ENCODE peak calls at places on chromosome 2, in nine cellular contexts. D is SK-N-SH, O is GM23338, H is keratinocyte, B is thoracic aorta, N is OCI-LY7, I is A549, W is ovary, A is foreskin fibroblast. Z is an unnamed sample.

GRCh38 chr2:166375736-166376487 is at the start of gene SCN9A:
- DNase-seq in O (peak; percentile 94), D (peak; percentile 93), H (no peak), W (peak; percentile 57), B (peak; percentile 2), N (no peak), I (peak; percentile 92), A (peak; percentile 72), Z (peak; percentile 91)

GRCh38 chr2:88865801-88866353 is 174.4 kb downstream of the RPIA start:
- DNase-seq in A (no peak), I (no peak), B (no peak), D (no peak), N (peak; percentile 86), W (no peak), O (no peak), H (no peak), Z (no peak)

GRCh38 chr2:237299897-237300296 is 114.1 kb downstream of the COL6A3 start:
- DNase-seq in A (peak; percentile 95), I (no peak), N (no peak), D (no peak), H (peak; percentile 45), O (no peak), B (no peak), W (no peak), Z (peak; percentile 24)

GRCh38 chr2:200338692-200339091 is 32.2 kb downstream of the SPATS2L start:
- DNase-seq in H (no peak), B (no peak), W (no peak), A (no peak), O (no peak), D (no peak), I (no peak), N (no peak), Z (no peak)

GRCh38 chr2:78979380-78980238 is 45.9 kb upstream of the REG3G start:
- DNase-seq in H (no peak), I (peak; percentile 42), N (peak; percentile 82), W (no peak), O (peak; percentile 82), D (peak; percentile 63), A (no peak), B (no peak), Z (peak; percentile 79)

GRCh38 chr2:144459937-144460336 is 60.0 kb downstream of the ZEB2 start:
- DNase-seq in W (no peak), H (no peak), O (peak; percentile 56), A (peak; percentile 59), N (no peak), B (no peak), D (no peak), I (no peak), Z (no peak)

GRCh38 chr2:20577495-20578235 is 73.2 kb downstream of the HS1BP3 start:
- DNase-seq in I (peak; percentile 41), A (peak; percentile 92), N (no peak), D (no peak), O (no peak), H (peak; percentile 100), W (peak; percentile 31), B (no peak), Z (no peak)

GRCh38 chr2:200454839-200455801 is 54.7 kb downstream of the KCTD18 start:
- DNase-seq in I (peak; percentile 33), H (no peak), D (no peak), A (peak; percentile 53), O (no peak), W (no peak), B (no peak), N (no peak), Z (no peak)

GRCh38 chr2:217929294-217929671 is 73.5 kb downstream of the TNS1 start:
- DNase-seq in D (no peak), O (no peak), B (no peak), I (no peak), H (no peak), A (no peak), N (no peak), W (peak; percentile 44), Z (no peak)

GRCh38 chr2:113370478-113371091 is 66.9 kb upstream of the ZNG1B start:
- DNase-seq in O (peak; percentile 83), W (peak; percentile 59), D (peak; percentile 58), N (peak; percentile 59), A (peak; percentile 67), B (no peak), H (peak; percentile 55), I (peak; percentile 89), Z (peak; percentile 73)

GRCh38 chr2:182717451-182718215 is 1.6 kb downstream of the DNAJC10 start:
- DNase-seq in H (no peak), I (no peak), A (no peak), B (no peak), N (peak; percentile 78), D (no peak), O (no peak), W (no peak), Z (no peak)

GRCh38 chr2:235206980-235207579 is 255.3 kb downstream of the SH3BP4 start:
- DNase-seq in A (no peak), B (no peak), O (no peak), H (no peak), N (peak; percentile 42), I (no peak), D (no peak), W (no peak), Z (no peak)

GRCh38 chr2:80496770-80497169 is 192.2 kb upstream of the LRRTM1 start:
- DNase-seq in B (no peak), O (no peak), D (no peak), N (no peak), H (peak; percentile 30), A (peak; percentile 59), W (no peak), I (no peak), Z (no peak)

GRCh38 chr2:71474744-71475421 is 21.5 kb downstream of the DYSF start:
- DNase-seq in N (no peak), A (no peak), I (no peak), W (no peak), H (no peak), O (no peak), D (no peak), B (no peak), Z (no peak)

GRCh38 chr2:8636691-8637636 is 44.9 kb upstream of the ID2 start:
- DNase-seq in I (no peak), O (peak; percentile 72), D (no peak), N (no peak), A (peak; percentile 21), H (no peak), B (no peak), W (no peak), Z (no peak)

GRCh38 chr2:108579631-108580030 is 45.4 kb downstream of the LIMS1 start:
- DNase-seq in A (peak; percentile 33), O (no peak), N (no peak), H (no peak), I (peak; percentile 34), B (no peak), W (no peak), D (no peak), Z (no peak)

GRCh38 chr2:163698857-163699256 is 37.0 kb downstream of the FIGN start:
- DNase-seq in H (no peak), W (no peak), A (no peak), I (no peak), B (no peak), N (no peak), O (peak; percentile 88), D (no peak), Z (no peak)
- H3K4me3 ChIP-seq in H (no peak overlapping the region), W (no peak overlapping the region), A (no peak overlapping the region), I (no peak overlapping the region), B (peak overlapping the region; percentile 36), N (no peak overlapping the region), O (no peak overlapping the region), D (no peak overlapping the region), Z (no peak overlapping the region)

GRCh38 chr2:19139386-19139785 is 219.0 kb downstream of the OSR1 start:
- DNase-seq in D (no peak), N (no peak), W (no peak), I (no peak), A (no peak), O (no peak), H (no peak), B (no peak), Z (no peak)

GRCh38 chr2:19138264-19138825 is 220.1 kb downstream of the OSR1 start:
- DNase-seq in D (no peak), W (no peak), N (no peak), H (no peak), B (no peak), O (peak; percentile 5), I (peak; percentile 25), A (no peak), Z (no peak)

GRCh38 chr2:19140463-19141208 is 217.8 kb downstream of the OSR1 start:
- DNase-seq in N (no peak), W (no peak), D (no peak), I (peak; percentile 98), H (peak; percentile 33), B (no peak), O (no peak), A (peak; percentile 92), Z (no peak)

GRCh38 chr2:19141234-19142004 is 217.0 kb downstream of the OSR1 start:
- DNase-seq in O (no peak), I (no peak), W (no peak), H (no peak), A (no peak), D (no peak), N (no peak), B (no peak), Z (no peak)

GRCh38 chr2:19137433-19137832 is 221.0 kb downstream of the OSR1 start:
- DNase-seq in N (no peak), B (no peak), D (no peak), O (no peak), A (no peak), I (no peak), H (no peak), W (no peak), Z (no peak)
- TF ChIP-seq CTCF in N (no peak), B (no peak), D (peak; percentile 14), O (no peak), A (no peak), I (no peak), H (no peak), W (no peak), Z (no peak)

DNA sequence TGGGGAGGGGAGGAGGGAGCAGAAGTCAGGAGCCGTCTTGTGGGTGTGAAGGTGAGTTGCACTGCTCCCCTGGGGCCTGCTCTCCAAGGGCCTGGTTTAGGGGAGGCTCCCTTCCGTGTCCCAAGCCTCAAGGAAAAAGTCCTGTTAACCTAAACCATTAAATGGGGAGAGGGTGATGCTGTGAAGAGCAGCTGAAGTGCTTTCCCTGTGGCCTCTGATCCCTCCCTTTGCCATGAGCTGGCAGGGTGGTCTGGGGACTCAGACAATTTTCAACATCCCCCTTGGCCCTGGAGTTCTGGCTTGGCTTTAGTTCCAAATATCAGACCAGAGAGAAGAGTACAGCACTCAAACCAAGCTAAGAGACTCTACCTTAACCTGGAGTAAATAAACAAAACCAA is 692 bp upstream of the POMC start:
- DNase-seq in I (no peak), H (no peak), D (peak; percentile 41), O (no peak), N (no peak), B (no peak), W (no peak), A (no peak), Z (no peak)
- H3K4me3 ChIP-seq in I (no peak overlapping the region), H (peak overlapping the region; percentile 42), D (no peak overlapping the region), O (peak overlapping the region; percentile 75), N (no peak overlapping the region), B (peak overlapping the region; percentile 68), W (no peak overlapping the region), A (no peak overlapping the region), Z (no peak overlapping the region)

GRCh38 chr2:54115284-54116137 is at the start of gene ACYP2:
- DNase-seq in I (peak; percentile 99), D (peak; percentile 96), B (peak; percentile 86), O (peak; percentile 96), A (peak; percentile 91), H (peak; percentile 68), N (peak; percentile 94), W (peak; percentile 96), Z (peak; percentile 99)
- TF ChIP-seq CTCF in I (peak; percentile 43), D (peak; percentile 43), B (no peak), O (no peak), A (peak; percentile 22), H (peak; percentile 50), N (peak; percentile 64), W (no peak), Z (peak; percentile 27)

GRCh38 chr2:66691199-66691975 is 256.5 kb downstream of the MEIS1 start:
- DNase-seq in O (peak; percentile 35), H (no peak), W (no peak), B (no peak), A (no peak), N (no peak), D (no peak), I (no peak), Z (no peak)
- H3K4me3 ChIP-seq in O (peak overlapping the region; percentile 40), H (no peak overlapping the region), W (peak overlapping the region; percentile 19), B (no peak overlapping the region), A (no peak overlapping the region), N (no peak overlapping the region), D (no peak overlapping the region), I (no peak overlapping the region), Z (no peak overlapping the region)

Z was measured in WERI-Rb-1.